ENCODE peak calls at places on chromosomes 5 and 9, in seven cellular contexts. One of them, this sample, is unnamed.

GRCh38 chr5:142486020-142486419 is 161.2 kb upstream of the SPRY4 start:
- DNase-seq in HepG2: no peak
- DNase-seq in GM12878: no peak
- DNase-seq in K562: no peak
- DNase-seq in A549: no peak
- DNase-seq in HCT116: no peak
- DNase-seq in endothelial cell of umbilical vein: no peak
- DNase-seq in this sample: no peak

GRCh38 chr5:147234098-147234824 is 565 bp upstream of the STK32A start:
- DNase-seq in HepG2: no peak
- DNase-seq in GM12878: no peak
- DNase-seq in K562: no peak
- DNase-seq in A549: no peak
- DNase-seq in HCT116: no peak
- DNase-seq in endothelial cell of umbilical vein: no peak
- DNase-seq in this sample: no peak

GRCh38 chr5:1390333-1390732 is 45.4 kb upstream of the CLPTM1L start:
- DNase-seq in HepG2: no peak
- DNase-seq in GM12878: no peak
- DNase-seq in K562: no peak
- DNase-seq in A549: no peak
- DNase-seq in HCT116: no peak
- DNase-seq in endothelial cell of umbilical vein: no peak
- DNase-seq in this sample: no peak

GRCh38 chr5:41094871-41095270 is 23.7 kb upstream of the MROH2B start:
- DNase-seq in HepG2: peak
- DNase-seq in GM12878: no peak
- DNase-seq in K562: no peak
- DNase-seq in A549: peak
- DNase-seq in HCT116: peak
- DNase-seq in endothelial cell of umbilical vein: no peak
- DNase-seq in this sample: peak

GRCh38 chr9:133518706-133519105 is 6.1 kb downstream of the MYMK start:
- DNase-seq in HepG2: no peak
- DNase-seq in GM12878: no peak
- DNase-seq in K562: no peak
- DNase-seq in A549: no peak
- DNase-seq in HCT116: no peak
- DNase-seq in endothelial cell of umbilical vein: no peak
- DNase-seq in this sample: no peak

GRCh38 chr9:137437691-137438590 is 3.2 kb downstream of the ENTPD8 start:
- DNase-seq in HepG2: no peak
- DNase-seq in GM12878: no peak
- DNase-seq in K562: no peak
- DNase-seq in A549: no peak
- DNase-seq in HCT116: no peak
- DNase-seq in endothelial cell of umbilical vein: no peak
- DNase-seq in this sample: no peak

GRCh38 chr5:31364881-31365636 is 166.8 kb downstream of the DROSHA start:
- DNase-seq in HepG2: no peak
- DNase-seq in GM12878: no peak
- DNase-seq in K562: no peak
- DNase-seq in A549: no peak
- DNase-seq in HCT116: no peak
- DNase-seq in endothelial cell of umbilical vein: no peak
- DNase-seq in this sample: no peak

GRCh38 chr5:134046330-134046729 is 41.6 kb upstream of the VDAC1 start:
- DNase-seq in HepG2: peak
- DNase-seq in GM12878: no peak
- DNase-seq in K562: no peak
- DNase-seq in A549: no peak
- DNase-seq in HCT116: no peak
- DNase-seq in endothelial cell of umbilical vein: no peak
- DNase-seq in this sample: no peak

GRCh38 chr9:133188006-133188842 is 20.8 kb downstream of the OBP2B start:
- DNase-seq in HepG2: peak
- DNase-seq in GM12878: no peak
- DNase-seq in K562: peak
- DNase-seq in A549: peak
- DNase-seq in HCT116: peak
- DNase-seq in endothelial cell of umbilical vein: no peak
- DNase-seq in this sample: peak

GRCh38 chr5:116573279-116573616 is 1.4 kb downstream of the SEMA6A start:
- DNase-seq in HepG2: no peak
- DNase-seq in GM12878: no peak
- DNase-seq in K562: no peak
- DNase-seq in A549: peak
- DNase-seq in HCT116: no peak
- DNase-seq in endothelial cell of umbilical vein: peak
- DNase-seq in this sample: no peak

GRCh38 chr5:29122306-29122705 is 2071.2 kb upstream of the CDH6 start:
- DNase-seq in HepG2: no peak
- DNase-seq in GM12878: no peak
- DNase-seq in K562: no peak
- DNase-seq in A549: no peak
- DNase-seq in HCT116: no peak
- DNase-seq in endothelial cell of umbilical vein: no peak
- DNase-seq in this sample: no peak

GRCh38 chr5:61286446-61287132 is 45.5 kb upstream of the ZSWIM6 start:
- DNase-seq in HepG2: no peak
- DNase-seq in GM12878: no peak
- DNase-seq in K562: no peak
- DNase-seq in A549: no peak
- DNase-seq in HCT116: no peak
- DNase-seq in endothelial cell of umbilical vein: no peak
- DNase-seq in this sample: no peak

GRCh38 chr5:127706691-127707090 is 3.5 kb downstream of the CCDC192 start:
- DNase-seq in HepG2: no peak
- DNase-seq in GM12878: no peak
- DNase-seq in K562: no peak
- DNase-seq in A549: no peak
- DNase-seq in HCT116: no peak
- DNase-seq in endothelial cell of umbilical vein: no peak
- DNase-seq in this sample: no peak

GRCh38 chr5:33795532-33795931 is 96.3 kb downstream of the ADAMTS12 start:
- DNase-seq in HepG2: no peak
- DNase-seq in GM12878: no peak
- DNase-seq in K562: no peak
- DNase-seq in A549: no peak
- DNase-seq in HCT116: no peak
- DNase-seq in endothelial cell of umbilical vein: no peak
- DNase-seq in this sample: no peak

GRCh38 chr5:151315998-151316597 is 12.5 kb upstream of the SLC36A3 start:
- DNase-seq in HepG2: peak
- DNase-seq in GM12878: peak
- DNase-seq in K562: peak
- DNase-seq in A549: peak
- DNase-seq in HCT116: peak
- DNase-seq in endothelial cell of umbilical vein: peak
- DNase-seq in this sample: peak

GRCh38 chr5:138963763-138964371 is 88.7 kb upstream of the LRRTM2 start:
- DNase-seq in HepG2: peak
- DNase-seq in GM12878: no peak
- DNase-seq in K562: no peak
- DNase-seq in A549: no peak
- DNase-seq in HCT116: no peak
- DNase-seq in endothelial cell of umbilical vein: no peak
- DNase-seq in this sample: no peak

GRCh38 chr5:13591621-13592020 is 352.9 kb downstream of the DNAH5 start:
- DNase-seq in HepG2: no peak
- DNase-seq in GM12878: no peak
- DNase-seq in K562: no peak
- DNase-seq in A549: peak
- DNase-seq in HCT116: no peak
- DNase-seq in endothelial cell of umbilical vein: peak
- DNase-seq in this sample: peak

GRCh38 chr5:76789991-76790571 is 28.7 kb upstream of the F2RL1 start:
- DNase-seq in HepG2: no peak
- DNase-seq in GM12878: no peak
- DNase-seq in K562: no peak
- DNase-seq in A549: peak
- DNase-seq in HCT116: no peak
- DNase-seq in endothelial cell of umbilical vein: no peak
- DNase-seq in this sample: no peak

GRCh38 chr9:89888677-89889076 is 283.9 kb downstream of the GADD45G start:
- DNase-seq in HepG2: no peak
- DNase-seq in GM12878: no peak
- DNase-seq in K562: no peak
- DNase-seq in A549: no peak
- DNase-seq in HCT116: no peak
- DNase-seq in endothelial cell of umbilical vein: no peak
- DNase-seq in this sample: no peak

GRCh38 chr9:132486706-132487350 is 76.8 kb downstream of the CFAP77 start:
- DNase-seq in HepG2: no peak
- DNase-seq in GM12878: no peak
- DNase-seq in K562: no peak
- DNase-seq in A549: no peak
- DNase-seq in HCT116: no peak
- DNase-seq in endothelial cell of umbilical vein: no peak
- DNase-seq in this sample: no peak

GRCh38 chr9:83622433-83622813 is 520 bp upstream of the IDNK start:
- DNase-seq in HepG2: no peak
- DNase-seq in GM12878: no peak
- DNase-seq in K562: no peak
- DNase-seq in A549: peak
- DNase-seq in HCT116: no peak
- DNase-seq in endothelial cell of umbilical vein: no peak
- DNase-seq in this sample: peak

GRCh38 chr5:171272996-171273970 is 35.8 kb upstream of the TLX3 start:
- DNase-seq in HepG2: peak
- DNase-seq in GM12878: no peak
- DNase-seq in K562: peak
- DNase-seq in A549: peak
- DNase-seq in HCT116: peak
- DNase-seq in endothelial cell of umbilical vein: peak
- DNase-seq in this sample: peak

GRCh38 chr5:175146733-175147132 is 297.2 kb downstream of the DRD1 start:
- DNase-seq in HepG2: no peak
- DNase-seq in GM12878: no peak
- DNase-seq in K562: no peak
- DNase-seq in A549: no peak
- DNase-seq in HCT116: no peak
- DNase-seq in endothelial cell of umbilical vein: no peak
- DNase-seq in this sample: no peak

GRCh38 chr5:180081481-180081880 is 9.9 kb upstream of the RNF130 start:
- DNase-seq in HepG2: peak
- DNase-seq in GM12878: no peak
- DNase-seq in K562: no peak
- DNase-seq in A549: no peak
- DNase-seq in HCT116: no peak
- DNase-seq in endothelial cell of umbilical vein: no peak
- DNase-seq in this sample: no peak

GRCh38 chr5:180079702-180080466 is 8.3 kb upstream of the RNF130 start:
- DNase-seq in HepG2: no peak
- DNase-seq in GM12878: no peak
- DNase-seq in K562: no peak
- DNase-seq in A549: no peak
- DNase-seq in HCT116: no peak
- DNase-seq in endothelial cell of umbilical vein: no peak
- DNase-seq in this sample: no peak

GRCh38 chr5:180082633-180083420 is 11.3 kb upstream of the RNF130 start:
- DNase-seq in HepG2: no peak
- DNase-seq in GM12878: no peak
- DNase-seq in K562: no peak
- DNase-seq in A549: no peak
- DNase-seq in HCT116: no peak
- DNase-seq in endothelial cell of umbilical vein: no peak
- DNase-seq in this sample: no peak

GRCh38 chr5:180078348-180078747 is 6.8 kb upstream of the RNF130 start:
- DNase-seq in HepG2: no peak
- DNase-seq in GM12878: no peak
- DNase-seq in K562: no peak
- DNase-seq in A549: no peak
- DNase-seq in HCT116: no peak
- DNase-seq in endothelial cell of umbilical vein: no peak
- DNase-seq in this sample: no peak

GRCh38 chr5:180080670-180081280 is 9.2 kb upstream of the RNF130 start:
- DNase-seq in HepG2: no peak
- DNase-seq in GM12878: no peak
- DNase-seq in K562: peak
- DNase-seq in A549: no peak
- DNase-seq in HCT116: no peak
- DNase-seq in endothelial cell of umbilical vein: no peak
- DNase-seq in this sample: no peak
- H3K4me3 ChIP-seq in HepG2: no peak
- H3K4me3 ChIP-seq in GM12878: no peak
- H3K4me3 ChIP-seq in K562: no peak
- H3K4me3 ChIP-seq in A549: no peak
- H3K4me3 ChIP-seq in HCT116: no peak
- H3K4me3 ChIP-seq in endothelial cell of umbilical vein: no peak
- H3K4me3 ChIP-seq in this sample: no peak

DNA sequence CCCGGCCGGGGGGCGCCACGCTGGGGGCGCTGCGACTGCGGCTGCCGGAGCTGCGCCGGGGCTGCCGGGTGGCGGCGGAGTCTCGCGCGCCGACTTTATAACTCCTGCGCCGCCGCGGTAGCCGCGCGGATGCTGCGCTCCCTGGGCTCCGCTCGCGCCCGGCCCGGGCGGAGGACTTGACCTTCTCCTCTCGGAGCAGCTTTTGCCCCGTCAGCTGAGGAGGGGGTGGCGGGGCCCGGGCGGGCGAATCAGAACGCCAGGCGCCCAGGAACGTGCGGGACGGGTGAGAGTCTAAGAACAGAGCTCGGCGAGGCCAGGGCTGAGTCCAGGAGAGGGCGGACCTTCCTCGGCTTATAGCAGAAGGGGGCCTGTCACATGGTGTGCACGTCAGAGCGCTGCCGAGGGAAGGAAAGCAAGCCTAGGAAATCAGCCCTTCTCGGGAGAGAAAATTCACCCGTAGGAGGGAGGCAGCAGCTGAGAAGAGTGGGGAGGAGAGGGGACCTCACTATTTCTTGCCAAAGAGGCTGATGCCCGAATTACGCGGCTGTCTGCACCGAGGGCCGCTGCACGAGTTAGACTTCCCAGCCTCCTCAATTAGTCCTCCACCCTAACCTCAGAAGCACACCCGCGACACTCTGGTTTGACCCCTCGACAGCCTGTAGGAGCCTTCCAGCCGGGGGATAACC is at the start of gene FOXD1:
- DNase-seq in HepG2: peak
- DNase-seq in GM12878: no peak
- DNase-seq in K562: peak
- DNase-seq in A549: peak
- DNase-seq in HCT116: peak
- DNase-seq in endothelial cell of umbilical vein: peak
- DNase-seq in this sample: peak
- TF ChIP-seq MAX in HepG2: peak
- TF ChIP-seq MAX in GM12878: no peak
- TF ChIP-seq MAX in K562: peak
- TF ChIP-seq MAX in A549: peak
- TF ChIP-seq MAX in HCT116: peak
- TF ChIP-seq MAX in endothelial cell of umbilical vein: peak
- TF ChIP-seq MAX in this sample: peak

GRCh38 chr5:56818409-56819026 is 3.2 kb downstream of the MAP3K1 start:
- DNase-seq in HepG2: no peak
- DNase-seq in GM12878: no peak
- DNase-seq in K562: no peak
- DNase-seq in A549: no peak
- DNase-seq in HCT116: no peak
- DNase-seq in endothelial cell of umbilical vein: peak
- DNase-seq in this sample: peak
- H3K4me3 ChIP-seq in HepG2: peak
- H3K4me3 ChIP-seq in GM12878: peak
- H3K4me3 ChIP-seq in K562: peak
- H3K4me3 ChIP-seq in A549: no peak
- H3K4me3 ChIP-seq in HCT116: no peak
- H3K4me3 ChIP-seq in endothelial cell of umbilical vein: peak
- H3K4me3 ChIP-seq in this sample: peak

GRCh38 chr5:99955006-99955405 is 580.2 kb upstream of the FAM174A start:
- DNase-seq in HepG2: no peak
- DNase-seq in GM12878: no peak
- DNase-seq in K562: no peak
- DNase-seq in A549: no peak
- DNase-seq in HCT116: no peak
- DNase-seq in endothelial cell of umbilical vein: no peak
- DNase-seq in this sample: no peak
- TF ChIP-seq MAX in HepG2: no peak
- TF ChIP-seq MAX in GM12878: no peak
- TF ChIP-seq MAX in K562: no peak
- TF ChIP-seq MAX in A549: no peak
- TF ChIP-seq MAX in HCT116: no peak
- TF ChIP-seq MAX in endothelial cell of umbilical vein: no peak
- TF ChIP-seq MAX in this sample: no peak